ENCODE peak calls at places on chromosomes 4 and X, in ten cellular contexts. U is H9; I is ELF-1; R is KG1; H is aorta; Y is stimulated activated CD4-positive, alpha-beta T cell treated with anti-CD3 and anti-CD28 coated beads, Interleukin-2, amount 100 ng/mL, for 4 hours; S is GM20000; T is brain microvascular endothelial cell; B is posterior cingulate gyrus; V is A172. J is an unnamed sample.

GRCh38 chr4:165394275-165394674 is 15.5 kb downstream of the CPE start:
- DNase-seq in R (no peak), B (no peak), U (no peak), I (no peak), H (no peak), V (no peak), Y (no peak), T (peak; percentile 87), S (no peak), J (no peak)

GRCh38 chr4:110049951-110050925 is 137.6 kb downstream of the EGF start:
- DNase-seq in U (no peak), B (peak; percentile 52), S (peak; percentile 44), V (peak; percentile 20), H (no peak), I (peak; percentile 27), T (peak; percentile 39), R (no peak), Y (peak; percentile 38), J (peak; percentile 64)

GRCh38 chr4:5142726-5143125 is 91.4 kb downstream of the STK32B start:
- DNase-seq in I (peak; percentile 49), R (peak; percentile 2), T (peak; percentile 61), U (peak; percentile 57), B (no peak), H (no peak), S (no peak), V (peak; percentile 9), Y (no peak), J (peak; percentile 37)

GRCh38 chr4:186557061-186557460 is 1.7 kb upstream of the MTNR1A start:
- DNase-seq in R (no peak), Y (no peak), I (no peak), S (no peak), B (no peak), V (peak; percentile 6), U (no peak), T (peak; percentile 2), H (no peak), J (no peak)

GRCh38 chr4:102217345-102217744 is 127.9 kb downstream of the SLC39A8 start:
- DNase-seq in Y (no peak), I (no peak), V (no peak), T (no peak), H (no peak), B (no peak), U (no peak), R (no peak), S (no peak), J (no peak)

GRCh38 chr4:41029098-41029497 is 185.2 kb downstream of the APBB2 start:
- DNase-seq in I (no peak), S (no peak), U (no peak), V (no peak), R (no peak), B (no peak), H (no peak), Y (no peak), T (no peak), J (no peak)

GRCh38 chr4:5839751-5840674 is 52.9 kb downstream of the CRMP1 start:
- DNase-seq in I (peak; percentile 19), R (no peak), T (no peak), H (peak; percentile 89), Y (no peak), V (no peak), S (no peak), B (no peak), U (no peak), J (no peak)

GRCh38 chr4:27318740-27319139 is 458.1 kb downstream of the STIM2 start:
- DNase-seq in T (no peak), R (peak; percentile 16), V (peak; percentile 8), I (peak; percentile 82), U (peak; percentile 80), B (peak; percentile 24), Y (no peak), S (peak; percentile 37), H (no peak), J (peak; percentile 54)

GRCh38 chrX:8364369-8365141 is 100.1 kb upstream of the VCX3B start:
- DNase-seq in H (no peak), B (no peak), Y (no peak), V (peak; percentile 41), S (no peak), T (no peak), I (peak; percentile 80), U (peak; percentile 60), R (no peak), J (peak; percentile 35)

GRCh38 chr4:133154725-133155124 is 5.6 kb downstream of the PCDH10 start:
- DNase-seq in I (no peak), R (no peak), B (peak; percentile 38), H (no peak), S (peak; percentile 22), T (peak; percentile 49), Y (no peak), U (no peak), V (peak; percentile 42), J (peak; percentile 62)

GRCh38 chr4:96833831-96834230 is 993.9 kb downstream of the PDHA2 start:
- DNase-seq in Y (no peak), B (no peak), T (peak; percentile 47), V (peak; percentile 9), R (no peak), U (no peak), S (no peak), H (no peak), I (no peak), J (no peak)

GRCh38 chrX:102837843-102838242 is 99.2 kb upstream of the RAB40AL start:
- DNase-seq in Y (no peak), H (no peak), S (no peak), R (no peak), T (no peak), V (no peak), B (no peak), U (no peak), I (no peak), J (no peak)

GRCh38 chr4:100816646-100817045 is 298.8 kb upstream of the EMCN start:
- DNase-seq in R (no peak), V (no peak), B (no peak), I (no peak), S (no peak), T (no peak), U (no peak), H (no peak), Y (no peak), J (peak; percentile 91)

GRCh38 chr4:10584042-10584441 is 100.5 kb downstream of the CLNK start:
- DNase-seq in V (peak; percentile 21), Y (no peak), H (no peak), B (no peak), R (no peak), S (peak; percentile 55), T (peak; percentile 89), U (no peak), I (peak; percentile 19), J (peak; percentile 81)

GRCh38 chr4:2671267-2671895 is 84.8 kb downstream of the TNIP2 start:
- DNase-seq in Y (no peak), U (no peak), I (peak; percentile 75), H (no peak), S (no peak), B (no peak), T (no peak), V (no peak), R (no peak), J (no peak)

GRCh38 chr4:78689700-78690318 is 86.3 kb upstream of the BMP2K start:
- DNase-seq in H (no peak), U (no peak), V (no peak), S (no peak), T (no peak), I (no peak), Y (no peak), R (no peak), B (no peak), J (no peak)

GRCh38 chr4:100299019-100299418 is 108.8 kb upstream of the DDIT4L start:
- DNase-seq in U (no peak), V (peak; percentile 46), R (no peak), H (no peak), T (peak; percentile 93), I (peak; percentile 19), B (no peak), Y (no peak), S (no peak), J (no peak)

GRCh38 chr4:3257125-3257690 is 8.2 kb downstream of the MSANTD1 start:
- DNase-seq in I (no peak), S (no peak), H (peak; percentile 59), R (no peak), B (no peak), V (no peak), T (no peak), U (no peak), Y (no peak), J (peak; percentile 3)

GRCh38 chrX:150663061-150663460 is 30.1 kb upstream of the MTMR1 start:
- DNase-seq in Y (no peak), S (no peak), H (no peak), I (no peak), T (no peak), B (no peak), R (no peak), U (no peak), V (no peak), J (no peak)

GRCh38 chr4:122827899-122828601 is 1.4 kb downstream of the FGF2 start:
- DNase-seq in S (peak; percentile 89), I (peak; percentile 71), H (peak; percentile 55), B (no peak), U (peak; percentile 86), V (peak; percentile 48), T (peak; percentile 42), Y (no peak), R (no peak), J (peak; percentile 57)

GRCh38 chrX:134431894-134432293 is 28.1 kb upstream of the HPRT1 start:
- DNase-seq in U (no peak), R (no peak), T (peak; percentile 38), H (no peak), S (no peak), B (no peak), Y (no peak), I (no peak), V (peak; percentile 16), J (no peak)

GRCh38 chr4:48343531-48343930 is 2.2 kb downstream of the SLAIN2 start:
- DNase-seq in V (no peak), B (no peak), S (no peak), H (no peak), T (no peak), U (no peak), Y (no peak), R (no peak), I (no peak), J (no peak)

GRCh38 chrX:44343412-44343942 is at the start of gene EFHC2:
- DNase-seq in S (peak; percentile 1), U (peak; percentile 38), R (no peak), Y (peak; percentile 11), V (no peak), H (peak; percentile 83), T (peak; percentile 13), B (peak; percentile 8), I (peak; percentile 42), J (no peak)

GRCh38 chr4:105158837-105159236 is 12.2 kb downstream of the TET2 start:
- DNase-seq in Y (no peak), V (no peak), T (no peak), H (no peak), R (no peak), B (no peak), S (no peak), I (peak; percentile 66), U (no peak), J (no peak)

GRCh38 chr4:76280488-76281441 is 25.8 kb upstream of the STBD1 start:
- DNase-seq in V (no peak), H (no peak), B (no peak), U (no peak), S (no peak), T (no peak), I (no peak), Y (no peak), R (no peak), J (no peak)

GRCh38 chr4:133812236-133812635 is 389.4 kb downstream of the PABPC4L start:
- DNase-seq in U (no peak), H (no peak), B (no peak), Y (no peak), T (no peak), R (no peak), I (no peak), S (no peak), V (no peak), J (no peak)

GRCh38 chr4:128354205-128354821 is 66.7 kb upstream of the PGRMC2 start:
- DNase-seq in U (no peak), R (no peak), I (no peak), V (peak; percentile 97), T (peak; percentile 78), B (no peak), Y (no peak), S (no peak), H (no peak), J (peak; percentile 96)

GRCh38 chr4:188146618-188147017 is 7.4 kb downstream of the TRIML1 start:
- DNase-seq in R (no peak), S (no peak), Y (no peak), H (no peak), I (peak; percentile 37), U (no peak), V (no peak), T (no peak), B (no peak), J (peak; percentile 62)